ENCODE peak calls at places on chromosomes 3 and 15, in five cellular contexts. Q is cardiac muscle cell, F is epithelial cell of proximal tubule, U is A549, N is OCI-LY7. Y is an unnamed sample.

GRCh38 chr3:185084402-185084801 is 68.5 kb downstream of the C3orf70 start:
- DNase-seq in F (no peak), U (no peak), N (no peak), Q (no peak), Y (no peak)

GRCh38 chr3:116000315-116000714 is 377.0 kb downstream of the GAP43 start:
- DNase-seq in F (peak; percentile 99), U (peak; percentile 78), Q (peak; percentile 71), N (no peak), Y (no peak)

GRCh38 chr3:186526256-186526606 is 17.9 kb downstream of the CRYGS start:
- DNase-seq in F (no peak), U (no peak), Q (no peak), N (peak; percentile 24), Y (no peak)

GRCh38 chr3:141644931-141645330 is 93.2 kb upstream of the RNF7 start:
- DNase-seq in Q (peak; percentile 80), U (peak; percentile 70), F (peak; percentile 12), N (peak; percentile 70), Y (peak; percentile 68)

GRCh38 chr3:129576514-129577345 is 29.7 kb downstream of the PLXND1 start:
- DNase-seq in U (no peak), Q (no peak), F (no peak), N (peak; percentile 98), Y (no peak)

GRCh38 chr3:86175051-86175536 is 815.9 kb downstream of the VGLL3 start:
- DNase-seq in U (no peak), N (no peak), F (no peak), Q (no peak), Y (peak; percentile 6)

GRCh38 chr15:66523926-66524325 is 18.8 kb downstream of the ZWILCH start:
- DNase-seq in F (no peak), N (no peak), Q (no peak), U (no peak), Y (no peak)

GRCh38 chr15:65027593-65027992 is 1.8 kb downstream of the MTFMT start:
- DNase-seq in U (no peak), F (no peak), Q (no peak), N (no peak), Y (no peak)

GRCh38 chr15:25532269-25532668 is 93.4 kb upstream of the UBE3A start:
- DNase-seq in U (no peak), Q (no peak), F (no peak), N (no peak), Y (no peak)

GRCh38 chr3:124611520-124611919 is 118.7 kb upstream of the UMPS start:
- DNase-seq in F (no peak), Q (no peak), U (no peak), N (no peak), Y (no peak)

GRCh38 chr15:63276342-63277043 is 912 bp upstream of the APH1B start:
- DNase-seq in F (no peak), Q (no peak), N (no peak), U (no peak), Y (no peak)

GRCh38 chr15:84749111-84749991 is 959 bp downstream of the ZNF592 start:
- DNase-seq in N (peak; percentile 67), Q (peak; percentile 36), U (peak; percentile 34), F (no peak), Y (peak; percentile 62)

GRCh38 chr15:84752195-84752594 is 3.8 kb downstream of the ZNF592 start:
- DNase-seq in F (no peak), N (no peak), Q (no peak), U (no peak), Y (no peak)

GRCh38 chr15:84755736-84756527 is 7.5 kb downstream of the ZNF592 start:
- DNase-seq in Q (no peak), F (no peak), U (no peak), N (no peak), Y (peak; percentile 22)

GRCh38 chr15:84750583-84751092 is 2.2 kb downstream of the ZNF592 start:
- DNase-seq in F (no peak), Q (no peak), N (peak; percentile 75), U (no peak), Y (no peak)

DNA sequence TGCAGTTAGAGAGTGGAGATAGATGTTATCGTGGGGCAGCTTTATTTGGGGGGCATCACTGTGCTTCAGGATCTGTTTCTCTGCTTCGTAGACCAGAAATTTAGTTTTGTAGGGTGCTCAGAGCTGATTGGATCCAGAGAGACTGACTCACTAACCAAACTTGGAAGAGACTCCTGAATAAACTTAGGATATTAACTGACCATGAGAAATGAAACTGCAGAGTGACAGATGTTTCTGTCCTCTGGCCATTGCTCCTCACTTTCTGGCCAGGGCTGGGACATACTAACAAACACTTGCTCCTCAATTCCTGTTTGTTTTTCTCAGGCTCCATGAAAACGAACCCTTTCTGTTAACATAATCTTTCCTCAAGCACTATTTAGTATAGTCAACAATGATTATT is 4.3 kb downstream of the ZNF592 start:
- DNase-seq in Q (peak; percentile 13), N (no peak), F (no peak), U (no peak), Y (no peak)
- H3K4me3 ChIP-seq in Q (no peak overlapping the region), N (no peak overlapping the region), F (no peak overlapping the region), U (no peak overlapping the region), Y (no peak overlapping the region)

GRCh38 chr15:40104865-40105516 is 3.7 kb downstream of the BMF start:
- DNase-seq in N (peak; percentile 83), F (no peak), U (peak; percentile 78), Q (peak; percentile 93), Y (peak; percentile 90)
- H3K4me3 ChIP-seq in N (peak overlapping the region; percentile 52), F (peak overlapping the region; percentile 23), U (no peak overlapping the region), Q (no peak overlapping the region), Y (no peak overlapping the region)

GRCh38 chr15:79053894-79054293 is 36.7 kb downstream of the RASGRF1 start:
- DNase-seq in N (no peak), U (no peak), Q (no peak), F (no peak), Y (no peak)
- H3K4me3 ChIP-seq in N (no peak overlapping the region), U (no peak overlapping the region), Q (no peak overlapping the region), F (no peak overlapping the region), Y (no peak overlapping the region)

GRCh38 chr15:69412274-69412673 is 1.9 kb upstream of the KIF23 start:
- DNase-seq in F (no peak), N (no peak), U (no peak), Q (no peak), Y (no peak)

GRCh38 chr15:69413822-69414701 is at the start of gene KIF23:
- DNase-seq in N (peak; percentile 95), U (peak; percentile 97), Q (peak; percentile 95), F (peak; percentile 59), Y (peak; percentile 96)

GRCh38 chr15:69414702-69415161 is 583 bp downstream of the KIF23 start:
- DNase-seq in U (peak; percentile 83), Q (peak; percentile 95), N (peak; percentile 41), F (no peak), Y (peak; percentile 84)

GRCh38 chr15:69410290-69410874 is 3.8 kb upstream of the KIF23 start:
- DNase-seq in U (peak; percentile 71), F (no peak), N (peak; percentile 23), Q (no peak), Y (peak; percentile 59)

GRCh38 chr15:69412701-69413100 is 1.4 kb upstream of the KIF23 start:
- DNase-seq in Q (no peak), N (no peak), F (no peak), U (no peak), Y (no peak)
- H3K4me3 ChIP-seq in Q (no peak overlapping the region), N (no peak overlapping the region), F (no peak overlapping the region), U (no peak overlapping the region), Y (no peak overlapping the region)

DNA sequence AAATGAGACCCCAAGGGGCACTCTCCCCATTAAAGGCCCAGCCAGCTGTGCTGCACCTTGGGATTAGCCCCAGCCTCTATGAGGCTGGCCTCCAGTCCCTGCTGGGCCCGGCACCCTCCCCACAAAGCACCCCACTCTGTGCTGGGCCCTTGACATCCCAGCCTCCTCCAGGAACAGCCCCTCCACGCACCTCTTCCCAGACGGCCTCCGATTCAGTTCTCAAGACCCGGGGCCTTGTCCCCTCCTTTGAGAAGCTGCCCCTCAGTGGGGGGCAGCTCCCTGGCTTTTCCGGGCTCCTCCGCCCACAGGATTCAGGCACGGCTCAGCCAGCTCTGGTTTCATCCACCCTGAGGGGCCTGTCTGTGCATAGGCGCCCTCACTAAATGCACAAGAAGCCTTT is 144.1 kb downstream of the LRRK1 start:
- DNase-seq in U (no peak), F (no peak), N (no peak), Q (no peak), Y (peak; percentile 69)
- H3K4me3 ChIP-seq in U (no peak overlapping the region), F (no peak overlapping the region), N (peak overlapping the region; percentile 40), Q (no peak overlapping the region), Y (no peak overlapping the region)